ENCODE peak calls at places on chromosomes 5 and 9, in four cellular contexts. O is right lobe of liver, R is NCI-H774, X is RWPE1. D is an unnamed sample.

GRCh38 chr5:14166437-14166836 is 23.3 kb downstream of the TRIO start:
- DNase-seq in X (no peak), R (no peak), O (no peak), D (no peak)

GRCh38 chr9:110714314-110714713 is 45.7 kb downstream of the MUSK start:
- DNase-seq in O (no peak), X (no peak), R (no peak), D (no peak)

GRCh38 chr5:63401434-63402046 is 560.7 kb downstream of the HTR1A start:
- DNase-seq in O (peak), X (peak), R (peak), D (peak)

GRCh38 chr5:165497707-165498106 is 1992.3 kb downstream of the MAT2B start:
- DNase-seq in X (peak), O (no peak), R (no peak), D (peak)

GRCh38 chr5:125972706-125973105 is 450.5 kb upstream of the GRAMD2B start:
- DNase-seq in R (no peak), O (no peak), X (no peak), D (no peak)

GRCh38 chr9:97557606-97558095 is 56.2 kb downstream of the TMOD1 start:
- DNase-seq in O (peak), R (no peak), X (no peak), D (no peak)

GRCh38 chr5:15560421-15560820 is 60.4 kb downstream of the FBXL7 start:
- DNase-seq in X (no peak), R (no peak), O (no peak), D (no peak)

GRCh38 chr9:111979561-111979960 is 82.9 kb downstream of the UGCG start:
- DNase-seq in O (no peak), R (no peak), X (no peak), D (no peak)

GRCh38 chr5:27266184-27266583 is 227.8 kb upstream of the CDH9 start:
- DNase-seq in O (no peak), X (no peak), R (no peak), D (no peak)

GRCh38 chr5:150661086-150661485 is at the start of gene MYOZ3:
- DNase-seq in O (no peak), R (no peak), X (no peak), D (no peak)

GRCh38 chr5:174314261-174314660 is 268.8 kb downstream of the NSG2 start:
- DNase-seq in O (no peak), R (no peak), X (no peak), D (no peak)

GRCh38 chr9:107158321-107158720 is 124.8 kb upstream of the RAD23B start:
- DNase-seq in X (peak), R (peak), O (no peak), D (peak)

GRCh38 chr9:135067091-135067710 is 20.3 kb upstream of the OLFM1 start:
- DNase-seq in O (no peak), X (no peak), R (no peak), D (no peak)

GRCh38 chr5:119269061-119269579 is 86.7 kb upstream of the TNFAIP8 start:
- DNase-seq in O (peak), R (peak), X (peak), D (no peak)

GRCh38 chr5:110073534-110073933 is 383.8 kb downstream of the MAN2A1 start:
- DNase-seq in R (no peak), X (no peak), O (no peak), D (no peak)

GRCh38 chr9:1454211-1454979 is 404.2 kb downstream of the DMRT2 start:
- DNase-seq in R (no peak), X (no peak), O (no peak), D (no peak)

GRCh38 chr9:69674741-69675438 is 2.7 kb upstream of the APBA1 start:
- DNase-seq in O (no peak), X (peak), R (no peak), D (no peak)

GRCh38 chr5:14706615-14707021 is 42.1 kb downstream of the OTULIN start:
- DNase-seq in R (no peak), X (no peak), O (no peak), D (no peak)

GRCh38 chr5:151632524-151632923 is 41.4 kb upstream of the FAT2 start:
- DNase-seq in R (no peak), X (no peak), O (no peak), D (no peak)

GRCh38 chr5:102750435-102750834 is 4.7 kb upstream of the PAM start:
- DNase-seq in R (no peak), X (no peak), O (no peak), D (no peak)

GRCh38 chr5:38500861-38501260 is 55.6 kb downstream of the LIFR start:
- DNase-seq in R (no peak), X (peak), O (no peak), D (no peak)

GRCh38 chr5:96855041-96855872 is 21.0 kb upstream of the ERAP2 start:
- DNase-seq in O (no peak), X (no peak), R (no peak), D (no peak)

GRCh38 chr5:92568522-92568921 is 1012.5 kb downstream of the NR2F1-AS1 start:
- DNase-seq in R (no peak), X (no peak), O (no peak), D (no peak)

GRCh38 chr5:65830856-65831255 is 95.5 kb upstream of the ERBIN start:
- DNase-seq in X (no peak), O (no peak), R (no peak), D (no peak)

GRCh38 chr5:93593476-93594060 is 10.5 kb downstream of the NR2F1 start:
- DNase-seq in X (no peak), R (no peak), O (no peak), D (no peak)

GRCh38 chr9:137759117-137759516 is 118.5 kb upstream of the CACNA1B start:
- DNase-seq in O (no peak), R (no peak), X (no peak), D (peak)

GRCh38 chr5:179869101-179869500 is 10.5 kb upstream of the MRNIP start:
- DNase-seq in X (no peak), O (no peak), R (no peak), D (no peak)

GRCh38 chr5:177545487-177546261 is 8.7 kb downstream of the FAM193B start:
- DNase-seq in O (no peak), X (peak), R (no peak), D (no peak)

GRCh38 chr9:114174876-114175771 is 19.8 kb downstream of the COL27A1 start:
- DNase-seq in X (no peak), R (no peak), O (peak), D (no peak)

GRCh38 chr5:55900776-55901175 is 49.6 kb downstream of the IL31RA start:
- DNase-seq in X (no peak), R (no peak), O (no peak), D (no peak)

GRCh38 chr5:179887802-179888201 is 19.9 kb downstream of the TBC1D9B start:
- DNase-seq in X (no peak), O (peak), R (no peak), D (no peak)

GRCh38 chr9:134571326-134571871 is 70.2 kb upstream of the COL5A1 start:
- DNase-seq in R (no peak), O (no peak), X (no peak), D (no peak)